ENCODE peak calls at places on chromosomes 12 and 14, in ten cellular contexts. M is esophagus muscularis mucosa; A is H1; L is heart right ventricle; H is AG04450; F is left ventricle myocardium inferior; I is H9; E is tibial nerve; Q is K562; R is CD8-positive, alpha-beta T cell. N is an unnamed sample. For H3K9me3, the result is how much of the 10 kb centered on the place peaks cover.

GRCh38 chr14:65817011-65817410 is 404.5 kb downstream of the FUT8 start:
- DNase-seq in F (no peak), L (no peak), Q (no peak), M (no peak), A (no peak), H (no peak), E (no peak), I (no peak), R (no peak), N (no peak)

GRCh38 chr12:122985590-122986257 is 5.2 kb downstream of the ARL6IP4 start:
- DNase-seq in M (no peak), A (no peak), F (no peak), R (no peak), I (no peak), Q (no peak), H (no peak), L (no peak), E (no peak), N (no peak)

GRCh38 chr12:122886851-122887816 is 8.8 kb downstream of the VPS37B start:
- DNase-seq in R (no peak), E (no peak), I (no peak), A (no peak), L (no peak), H (no peak), Q (no peak), F (no peak), M (no peak), N (peak)

GRCh38 chr12:13211191-13211858 is 14.8 kb downstream of the EMP1 start:
- DNase-seq in R (no peak), I (no peak), Q (no peak), M (no peak), F (no peak), H (no peak), E (no peak), L (no peak), A (no peak), N (no peak)

GRCh38 chr14:21910260-21910659 is 236.6 kb upstream of the OR4E1 start:
- DNase-seq in A (no peak), F (no peak), E (no peak), I (no peak), H (no peak), Q (no peak), M (no peak), L (no peak), R (no peak), N (no peak)

GRCh38 chr14:75254901-75255300 is 23.7 kb upstream of the FOS start:
- DNase-seq in A (no peak), I (peak), R (no peak), Q (no peak), L (no peak), F (no peak), H (no peak), M (no peak), E (no peak), N (no peak)

GRCh38 chr12:104630230-104630670 is 173.5 kb downstream of the CHST11 start:
- DNase-seq in E (no peak), Q (no peak), I (no peak), H (no peak), A (no peak), M (no peak), L (no peak), R (no peak), F (no peak), N (no peak)

GRCh38 chr14:50082784-50083466 is 33.4 kb downstream of the VCPKMT start:
- DNase-seq in E (no peak), L (no peak), M (no peak), H (peak), I (no peak), F (no peak), R (peak), Q (no peak), A (no peak), N (peak)

GRCh38 chr12:116194935-116195431 is 82.5 kb downstream of the MED13L start:
- DNase-seq in A (no peak), L (no peak), I (no peak), R (peak), Q (no peak), F (no peak), E (no peak), H (no peak), M (no peak), N (peak)

GRCh38 chr12:64598831-64599230 is 11.5 kb upstream of the RASSF3 start:
- DNase-seq in M (no peak), F (no peak), I (no peak), Q (no peak), L (no peak), A (no peak), R (no peak), E (no peak), H (no peak), N (no peak)

GRCh38 chr12:10169094-10169493 is 2.8 kb downstream of the OLR1 start:
- DNase-seq in A (no peak), M (no peak), I (no peak), L (no peak), R (no peak), F (no peak), E (no peak), Q (no peak), H (peak), N (no peak)

GRCh38 chr12:77058740-77059139 is 6.6 kb downstream of the E2F7 start:
- DNase-seq in R (no peak), L (no peak), E (no peak), H (no peak), Q (no peak), A (no peak), M (no peak), I (no peak), F (no peak), N (no peak)

GRCh38 chr14:85438001-85438400 is 91.9 kb upstream of the FLRT2 start:
- DNase-seq in E (no peak), L (no peak), I (no peak), H (no peak), R (no peak), F (no peak), A (no peak), Q (no peak), M (no peak), N (no peak)

GRCh38 chr12:114141916-114142564 is 175.9 kb upstream of the RBM19 start:
- DNase-seq in Q (no peak), E (no peak), H (no peak), M (no peak), A (no peak), I (no peak), R (no peak), F (no peak), L (no peak), N (no peak)

GRCh38 chr12:55929306-55929791 is 1.6 kb upstream of the DGKA start:
- DNase-seq in L (peak), A (no peak), I (no peak), Q (no peak), F (no peak), M (no peak), R (peak), H (no peak), E (no peak), N (peak)

GRCh38 chr12:58081488-58081887 is 140.1 kb downstream of the ATP23 start:
- DNase-seq in M (peak), F (no peak), R (no peak), L (no peak), E (no peak), H (no peak), A (no peak), I (no peak), Q (no peak), N (no peak)

GRCh38 chr14:73834258-73834620 is 17.4 kb upstream of the PTGR2 start:
- DNase-seq in H (no peak), A (no peak), M (no peak), Q (no peak), I (no peak), R (no peak), E (no peak), F (no peak), L (no peak), N (no peak)

GRCh38 chr12:116153983-116154382 is 123.5 kb downstream of the MED13L start:
- DNase-seq in R (no peak), I (no peak), L (no peak), A (no peak), H (no peak), E (no peak), M (no peak), Q (no peak), F (no peak), N (no peak)

GRCh38 chr14:104001003-104001402 is 58.7 kb upstream of the RD3L start:
- DNase-seq in M (no peak), A (no peak), H (no peak), R (peak), F (no peak), I (no peak), Q (peak), L (no peak), E (no peak), N (no peak)

GRCh38 chr12:63752283-63752682 is 27.4 kb upstream of the RXYLT1 start:
- DNase-seq in E (no peak), H (no peak), I (no peak), R (no peak), L (no peak), M (no peak), F (no peak), A (no peak), Q (no peak), N (no peak)

GRCh38 chr14:61145258-61145902 is 135.8 kb downstream of the TMEM30B start:
- DNase-seq in A (no peak), H (peak), R (no peak), L (no peak), M (peak), E (peak), Q (no peak), I (no peak), F (no peak), N (no peak)

GRCh38 chr14:77580964-77581505 is 35.4 kb downstream of the SPTLC2 start:
- DNase-seq in I (no peak), F (no peak), H (peak), R (no peak), A (no peak), Q (no peak), E (no peak), L (no peak), M (no peak), N (no peak)

GRCh38 chr12:79858518-79858917 is 76.4 kb downstream of the PPP1R12A start:
- DNase-seq in R (no peak), M (no peak), I (no peak), A (no peak), E (no peak), L (no peak), Q (no peak), F (no peak), H (no peak), N (no peak)

GRCh38 chr14:86541969-86542368 is 1012.0 kb downstream of the FLRT2 start:
- DNase-seq in I (no peak), Q (no peak), H (no peak), A (no peak), L (no peak), R (no peak), F (no peak), E (no peak), M (no peak), N (no peak)

GRCh38 chr12:53820503-53820902 is 68.7 kb upstream of the CISTR start:
- DNase-seq in E (no peak), I (no peak), L (no peak), R (no peak), A (no peak), H (no peak), M (no peak), F (no peak), Q (no peak), N (no peak)

GRCh38 chr12:4909734-4910501 is at the start of gene KCNA1:
- DNase-seq in M (peak), L (peak), H (no peak), E (no peak), R (no peak), A (no peak), Q (no peak), I (peak), F (no peak), N (no peak)

GRCh38 chr12:22101749-22102243 is 55.8 kb downstream of the CMAS start:
- DNase-seq in M (no peak), L (no peak), H (peak), Q (no peak), R (no peak), E (peak), F (no peak), I (no peak), A (no peak), N (no peak)

GRCh38 chr12:13745100-13745678 is 236.2 kb downstream of the GRIN2B start:
- DNase-seq in Q (no peak), E (no peak), M (no peak), I (no peak), F (no peak), A (no peak), H (no peak), L (peak), R (no peak), N (no peak)

GRCh38 chr14:35576260-35576659 is 42.3 kb downstream of the INSM2 start:
- DNase-seq in H (no peak), M (no peak), Q (no peak), R (no peak), L (no peak), F (no peak), I (no peak), A (no peak), E (no peak), N (no peak)

GRCh38 chr12:64621257-64621942 is 11.1 kb downstream of the RASSF3 start:
- DNase-seq in Q (no peak), R (no peak), A (no peak), E (no peak), I (no peak), H (peak), F (no peak), L (no peak), M (no peak), N (no peak)

GRCh38 chr12:83823386-83824045 is 1089.1 kb downstream of the SLC6A15 start:
- DNase-seq in I (peak), Q (peak), H (no peak), F (no peak), E (no peak), A (peak), R (no peak), L (peak), M (no peak), N (no peak)

DNA sequence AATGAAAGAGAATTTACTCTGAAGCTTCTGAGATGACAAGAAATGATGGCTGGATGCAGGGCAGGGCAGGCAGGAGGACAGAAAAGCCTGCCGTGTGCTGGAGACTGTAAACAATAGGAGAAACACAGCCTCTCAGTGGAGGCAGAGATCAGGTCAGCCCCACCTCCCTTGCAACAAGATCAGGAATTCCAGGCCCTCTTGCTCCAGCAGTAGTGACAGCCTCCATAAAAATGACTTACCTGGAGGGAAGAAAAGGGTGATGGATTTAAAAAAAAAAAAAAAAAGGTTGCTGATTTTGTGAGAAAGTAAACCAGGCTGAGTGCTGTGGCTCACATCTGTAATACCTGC is 193.7 kb downstream of the ANO4 start:
- DNase-seq in F (no peak), M (no peak), L (no peak), H (no peak), E (no peak), R (no peak), A (no peak), I (peak), Q (no peak), N (no peak)
- H3K27ac ChIP-seq in F (no peak), M (no peak), L (no peak), H (no peak), E (no peak), R (no peak), A (peak), I (peak), Q (no peak), N (no peak)

GRCh38 chr14:106347890-106348755 is 821.7 kb downstream of the TMEM121 start:
- DNase-seq in E (no peak), I (no peak), Q (no peak), A (no peak), L (no peak), R (no peak), F (no peak), M (no peak), H (no peak), N (no peak)

GRCh38 chr14:106347291-106347778 is 821.0 kb downstream of the TMEM121 start:
- DNase-seq in E (no peak), R (no peak), M (no peak), I (no peak), Q (no peak), L (no peak), F (no peak), A (no peak), H (no peak), N (no peak)

GRCh38 chr14:106343636-106344035 is 817.3 kb downstream of the TMEM121 start:
- DNase-seq in A (no peak), H (no peak), I (no peak), R (no peak), Q (no peak), L (no peak), M (no peak), E (no peak), F (no peak), N (no peak)

GRCh38 chr14:106346084-106346483 is 819.7 kb downstream of the TMEM121 start:
- DNase-seq in R (no peak), A (no peak), F (no peak), E (no peak), L (no peak), I (no peak), H (no peak), Q (no peak), M (no peak), N (no peak)

GRCh38 chr14:106346534-106347290 is 820.3 kb downstream of the TMEM121 start:
- DNase-seq in M (peak), F (no peak), E (no peak), L (no peak), R (no peak), A (no peak), I (no peak), Q (no peak), H (no peak), N (no peak)
- H3K9me3 ChIP-seq in M (under half), F (under half), E (under half), L (under half), R (under half), A (under half), I (half or more), Q (under half), H (under half), N (under half)

GRCh38 chr14:53613404-53614253 is 343.0 kb downstream of the BMP4 start:
- DNase-seq in H (peak), F (no peak), E (no peak), I (no peak), M (no peak), R (no peak), L (no peak), A (no peak), Q (no peak), N (no peak)
- H3K27ac ChIP-seq in H (no peak), F (no peak), E (no peak), I (no peak), M (no peak), R (no peak), L (no peak), A (no peak), Q (no peak), N (no peak)

GRCh38 chr14:101325319-101325718 is 236.0 kb upstream of the DIO3 start:
- DNase-seq in L (no peak), H (no peak), F (no peak), Q (no peak), R (no peak), I (no peak), A (no peak), M (no peak), E (no peak), N (no peak)

GRCh38 chr14:101322223-101322622 is 239.1 kb upstream of the DIO3 start:
- DNase-seq in Q (no peak), R (no peak), L (no peak), H (no peak), E (no peak), A (no peak), I (no peak), F (no peak), M (peak), N (no peak)

GRCh38 chr14:101320386-101320785 is 240.9 kb upstream of the DIO3 start:
- DNase-seq in A (no peak), Q (no peak), L (no peak), R (no peak), I (no peak), M (peak), F (no peak), H (no peak), E (no peak), N (no peak)

GRCh38 chr14:101318271-101318670 is 243.0 kb upstream of the DIO3 start:
- DNase-seq in F (no peak), Q (no peak), E (no peak), L (no peak), H (no peak), I (no peak), M (peak), R (no peak), A (no peak), N (no peak)

GRCh38 chr14:101323111-101323510 is 238.2 kb upstream of the DIO3 start:
- DNase-seq in I (no peak), R (no peak), M (no peak), F (no peak), E (no peak), A (no peak), L (no peak), Q (no peak), H (no peak), N (no peak)
- H3K9me3 ChIP-seq in I (under half), R (under half), M (under half), F (under half), E (under half), A (under half), L (under half), Q (under half), H (under half), N (under half)

GRCh38 chr12:32680787-32681186 is 1.7 kb downstream of the DNM1L start:
- DNase-seq in F (no peak), L (no peak), M (no peak), R (no peak), I (no peak), H (no peak), A (no peak), Q (no peak), E (no peak), N (no peak)
- H3K27ac ChIP-seq in F (peak), L (peak), M (peak), R (no peak), I (no peak), H (no peak), A (no peak), Q (no peak), E (peak), N (no peak)

DNA sequence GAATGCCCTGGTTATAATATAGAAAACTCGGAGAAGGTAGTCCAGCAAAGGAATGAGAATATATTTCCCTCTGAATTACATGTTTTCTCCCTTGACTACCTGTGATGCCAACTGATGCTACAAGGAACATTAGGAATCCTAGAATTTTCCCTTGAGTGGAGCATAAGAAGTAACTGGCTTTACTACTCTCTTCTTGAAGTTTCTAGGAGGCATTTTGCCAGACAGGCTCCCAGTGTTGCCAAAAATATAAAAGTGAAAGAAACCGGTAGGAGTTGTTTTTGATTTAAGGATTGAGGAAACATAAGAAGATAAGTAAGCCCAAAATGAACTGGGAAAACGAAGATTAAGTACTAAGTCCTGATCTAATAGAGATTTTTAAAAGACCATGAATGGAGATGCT is 693.4 kb downstream of the NOVA1 start:
- DNase-seq in A (no peak), E (no peak), Q (no peak), I (no peak), L (no peak), M (no peak), F (no peak), H (no peak), R (no peak), N (no peak)
- H3K9me3 ChIP-seq in A (under half), E (under half), Q (under half), I (under half), L (under half), M (under half), F (under half), H (under half), R (under half), N (under half)

N was measured in effector memory CD4-positive, alpha-beta T cell.